ENCODE peak calls at places on chromosome 21, in six cellular contexts. One of them, this sample, is unnamed.
A peak's percentile ranks its signal among the peaks of the same experiment; 100 is the strongest.

GRCh38 chr21:38080888-38081287 is 164.6 kb upstream of the KCNJ6 start:
- DNase-seq in NCI-H2081: no peak
- DNase-seq in GM04504: no peak
- DNase-seq in effector memory CD4-positive, alpha-beta T cell: no peak
- DNase-seq in tibial nerve: no peak
- DNase-seq in frontal cortex: no peak
- DNase-seq in this sample: no peak

GRCh38 chr21:19490481-19490880 is 1086.9 kb upstream of the TMPRSS15 start:
- DNase-seq in NCI-H2081: no peak
- DNase-seq in GM04504: no peak
- DNase-seq in effector memory CD4-positive, alpha-beta T cell: no peak
- DNase-seq in tibial nerve: no peak
- DNase-seq in frontal cortex: no peak
- DNase-seq in this sample: no peak

GRCh38 chr21:42892931-42893660 is at the start of gene NDUFV3:
- DNase-seq in NCI-H2081: peak; percentile 97
- DNase-seq in GM04504: peak; percentile 96
- DNase-seq in effector memory CD4-positive, alpha-beta T cell: peak; percentile 100
- DNase-seq in tibial nerve: peak; percentile 100
- DNase-seq in frontal cortex: peak; percentile 96
- DNase-seq in this sample: peak; percentile 100

GRCh38 chr21:28627261-28627660 is 365.4 kb downstream of the LTN1 start:
- DNase-seq in NCI-H2081: no peak
- DNase-seq in GM04504: no peak
- DNase-seq in effector memory CD4-positive, alpha-beta T cell: no peak
- DNase-seq in tibial nerve: no peak
- DNase-seq in frontal cortex: no peak
- DNase-seq in this sample: no peak

GRCh38 chr21:29155118-29155932 is 24.9 kb downstream of the MAP3K7CL start:
- DNase-seq in NCI-H2081: no peak
- DNase-seq in GM04504: no peak
- DNase-seq in effector memory CD4-positive, alpha-beta T cell: no peak
- DNase-seq in tibial nerve: peak; percentile 36
- DNase-seq in frontal cortex: no peak
- DNase-seq in this sample: no peak

GRCh38 chr21:25512095-25513086 is 94.9 kb downstream of the MRPL39 start:
- DNase-seq in NCI-H2081: no peak
- DNase-seq in GM04504: no peak
- DNase-seq in effector memory CD4-positive, alpha-beta T cell: no peak
- DNase-seq in tibial nerve: peak; percentile 37
- DNase-seq in frontal cortex: no peak
- DNase-seq in this sample: no peak

GRCh38 chr21:41776778-41777177 is 9.9 kb upstream of the RIPK4 start:
- DNase-seq in NCI-H2081: no peak
- DNase-seq in GM04504: no peak
- DNase-seq in effector memory CD4-positive, alpha-beta T cell: no peak
- DNase-seq in tibial nerve: no peak
- DNase-seq in frontal cortex: no peak
- DNase-seq in this sample: no peak

GRCh38 chr21:45417951-45418300 is 13.0 kb downstream of the COL18A1 start:
- DNase-seq in NCI-H2081: no peak
- DNase-seq in GM04504: no peak
- DNase-seq in effector memory CD4-positive, alpha-beta T cell: no peak
- DNase-seq in tibial nerve: no peak
- DNase-seq in frontal cortex: no peak
- DNase-seq in this sample: no peak

GRCh38 chr21:41668686-41669532 is 97.9 kb downstream of the RIPK4 start:
- DNase-seq in NCI-H2081: no peak
- DNase-seq in GM04504: no peak
- DNase-seq in effector memory CD4-positive, alpha-beta T cell: no peak
- DNase-seq in tibial nerve: no peak
- DNase-seq in frontal cortex: no peak
- DNase-seq in this sample: no peak

GRCh38 chr21:29208666-29209059 is 78.2 kb downstream of the MAP3K7CL start:
- DNase-seq in NCI-H2081: no peak
- DNase-seq in GM04504: peak; percentile 76
- DNase-seq in effector memory CD4-positive, alpha-beta T cell: no peak
- DNase-seq in tibial nerve: no peak
- DNase-seq in frontal cortex: no peak
- DNase-seq in this sample: no peak

GRCh38 chr21:25313891-25314646 is 293.2 kb downstream of the MRPL39 start:
- DNase-seq in NCI-H2081: no peak
- DNase-seq in GM04504: peak; percentile 25
- DNase-seq in effector memory CD4-positive, alpha-beta T cell: no peak
- DNase-seq in tibial nerve: no peak
- DNase-seq in frontal cortex: no peak
- DNase-seq in this sample: no peak

GRCh38 chr21:33238565-33239255 is 9.0 kb downstream of the IFNAR2 start:
- DNase-seq in NCI-H2081: no peak
- DNase-seq in GM04504: no peak
- DNase-seq in effector memory CD4-positive, alpha-beta T cell: no peak
- DNase-seq in tibial nerve: no peak
- DNase-seq in frontal cortex: no peak
- DNase-seq in this sample: no peak

GRCh38 chr21:46222436-46223116 is 6.0 kb downstream of the LSS start:
- DNase-seq in NCI-H2081: no peak
- DNase-seq in GM04504: no peak
- DNase-seq in effector memory CD4-positive, alpha-beta T cell: no peak
- DNase-seq in tibial nerve: no peak
- DNase-seq in frontal cortex: no peak
- DNase-seq in this sample: no peak

GRCh38 chr21:29174607-29175013 is 44.2 kb downstream of the MAP3K7CL start:
- DNase-seq in NCI-H2081: no peak
- DNase-seq in GM04504: no peak
- DNase-seq in effector memory CD4-positive, alpha-beta T cell: no peak
- DNase-seq in tibial nerve: no peak
- DNase-seq in frontal cortex: no peak
- DNase-seq in this sample: no peak

GRCh38 chr21:42859891-42860230 is 19.5 kb downstream of the WDR4 start:
- DNase-seq in NCI-H2081: no peak
- DNase-seq in GM04504: no peak
- DNase-seq in effector memory CD4-positive, alpha-beta T cell: no peak
- DNase-seq in tibial nerve: no peak
- DNase-seq in frontal cortex: no peak
- DNase-seq in this sample: no peak